ENCODE peak calls at places on chromosomes 16 and 17, in six cellular contexts. N is tibial artery, O is uterus, B is AG04450, F is cardiac muscle cell, H is fibroblast of the aortic adventitia. K is an unnamed sample.

GRCh38 chr16:7101054-7101453 is 231.6 kb upstream of the RBFOX1 start:
- DNase-seq in N (no peak), F (no peak), B (no peak), O (no peak), H (no peak), K (no peak)

GRCh38 chr16:50268352-50268751 is 2.0 kb downstream of the ADCY7 start:
- DNase-seq in O (no peak), F (no peak), N (peak; percentile 31), H (no peak), B (no peak), K (no peak)

GRCh38 chr17:5552841-5553240 is 31.5 kb downstream of the NLRP1 start:
- DNase-seq in B (no peak), N (no peak), H (no peak), O (no peak), F (no peak), K (no peak)

GRCh38 chr17:82548681-82549303 is 29.3 kb downstream of the FOXK2 start:
- DNase-seq in O (peak; percentile 69), H (no peak), N (peak; percentile 79), F (no peak), B (no peak), K (no peak)

GRCh38 chr17:798246-798645 is 16.1 kb downstream of the MRM3 start:
- DNase-seq in O (no peak), F (no peak), H (no peak), B (no peak), N (no peak), K (no peak)

GRCh38 chr16:56478228-56479049 is 27.1 kb downstream of the OGFOD1 start:
- DNase-seq in B (no peak), H (peak; percentile 51), F (no peak), O (no peak), N (no peak), K (no peak)

GRCh38 chr17:81565231-81565630 is 13.1 kb upstream of the FAAP100 start:
- DNase-seq in O (no peak), H (no peak), B (no peak), N (no peak), F (no peak), K (no peak)

GRCh38 chr17:27478901-27479531 is 22.8 kb downstream of the KSR1 start:
- DNase-seq in H (no peak), N (no peak), F (no peak), B (no peak), O (no peak), K (no peak)

GRCh38 chr17:47942568-47942967 is 1.2 kb downstream of the PNPO start:
- DNase-seq in N (no peak), O (no peak), H (no peak), B (no peak), F (no peak), K (no peak)

GRCh38 chr17:45138911-45139532 is 3.5 kb downstream of the ACBD4 start:
- DNase-seq in N (no peak), O (no peak), F (no peak), B (no peak), H (no peak), K (no peak)

GRCh38 chr16:73020409-73020884 is 27.5 kb downstream of the ZFHX3 start:
- DNase-seq in N (peak; percentile 92), B (peak; percentile 46), F (no peak), O (no peak), H (peak; percentile 92), K (peak; percentile 63)

GRCh38 chr17:15996322-15996721 is 3.2 kb downstream of the ZSWIM7 start:
- DNase-seq in O (no peak), N (no peak), F (no peak), B (no peak), H (no peak), K (no peak)

GRCh38 chr17:15999974-16000827 is 577 bp downstream of the TTC19 start:
- DNase-seq in O (peak; percentile 38), B (no peak), N (peak; percentile 74), F (peak; percentile 68), H (peak; percentile 50), K (no peak)

GRCh38 chr17:16001498-16001897 is 1.9 kb downstream of the TTC19 start:
- DNase-seq in H (peak; percentile 42), F (no peak), B (no peak), O (no peak), N (no peak), K (no peak)

GRCh38 chr17:15999141-15999973 is at the start of the genes TTC19 and ZSWIM7:
- DNase-seq in H (peak; percentile 91), N (peak; percentile 97), O (peak; percentile 95), B (peak; percentile 81), F (peak; percentile 93), K (peak; percentile 77)

DNA sequence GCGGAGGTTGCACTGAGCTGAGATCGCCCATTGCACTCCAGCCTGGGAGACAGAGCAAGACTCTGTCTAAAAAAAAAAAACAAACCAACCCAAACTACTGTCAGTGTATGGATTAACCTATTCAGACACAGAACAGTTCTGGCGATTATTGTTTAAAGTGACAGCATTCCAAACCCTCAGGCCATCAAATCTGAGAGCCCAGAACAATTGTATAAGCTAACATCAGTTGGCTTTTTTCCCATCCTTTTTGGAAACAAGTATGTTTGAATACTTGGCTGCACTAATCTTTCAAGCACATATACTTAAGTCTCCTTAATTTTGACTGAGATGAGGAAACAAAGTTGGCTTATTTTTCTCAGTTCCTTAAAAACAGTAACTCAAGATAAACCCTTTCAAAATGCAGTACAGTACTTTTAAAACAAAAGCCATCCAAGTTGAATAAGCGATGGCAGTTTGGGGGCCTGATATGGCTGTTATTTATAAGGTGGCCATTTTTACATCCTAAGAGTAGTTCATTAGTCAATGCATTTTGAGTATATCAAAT is 1.4 kb downstream of the ZSWIM7 start:
- DNase-seq in N (no peak), F (no peak), O (no peak), H (peak; percentile 46), B (no peak), K (no peak)
- H3K4me3 ChIP-seq in N (peak overlapping the region; percentile 77), F (no peak overlapping the region), O (no peak overlapping the region), H (no peak overlapping the region), B (no peak overlapping the region), K (no peak overlapping the region)

GRCh38 chr17:33521784-33522183 is 228.7 kb upstream of the ASIC2 start:
- DNase-seq in H (no peak), F (peak; percentile 36), B (no peak), N (no peak), O (no peak), K (no peak)
- TF ChIP-seq CTCF in H (no peak), F (peak; percentile 42), B (no peak), N (no peak), O (no peak), K (peak; percentile 85)

GRCh38 chr16:84725481-84726078 is 25.8 kb downstream of the USP10 start:
- DNase-seq in B (no peak), N (no peak), H (no peak), O (no peak), F (no peak), K (no peak)
- H3K4me3 ChIP-seq in B (no peak overlapping the region), N (no peak overlapping the region), H (no peak overlapping the region), O (no peak overlapping the region), F (no peak overlapping the region), K (no peak overlapping the region)

GRCh38 chr16:912684-913613 is 57.8 kb downstream of the LMF1 start:
- DNase-seq in O (no peak), B (no peak), N (no peak), F (no peak), H (no peak), K (no peak)

GRCh38 chr16:911101-911500 is 59.7 kb downstream of the LMF1 start:
- DNase-seq in F (no peak), O (no peak), B (no peak), H (no peak), N (no peak), K (no peak)

GRCh38 chr16:913817-914440 is 56.9 kb downstream of the LMF1 start:
- DNase-seq in O (no peak), H (no peak), B (no peak), F (no peak), N (no peak), K (no peak)

GRCh38 chr16:911604-912321 is 59.0 kb downstream of the LMF1 start:
- DNase-seq in B (no peak), H (no peak), N (no peak), O (no peak), F (no peak), K (no peak)

DNA sequence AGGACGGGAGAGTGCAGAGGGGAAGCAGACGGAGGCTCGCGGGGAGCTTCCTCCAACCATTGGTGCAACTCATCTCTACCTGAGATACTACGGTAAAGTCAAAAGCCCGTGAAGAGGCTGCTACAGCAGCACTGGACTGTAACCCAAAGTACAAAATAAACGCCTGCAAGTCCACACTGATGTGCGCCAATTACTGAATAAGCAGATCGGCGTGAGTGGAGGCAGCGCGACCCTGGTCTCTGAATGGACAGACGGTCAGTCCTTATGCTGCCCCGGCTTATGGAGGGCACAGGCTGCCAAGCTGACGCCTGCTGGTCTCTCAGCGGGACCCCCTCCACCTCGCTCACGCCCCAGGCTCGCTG is 58.5 kb downstream of the LMF1 start:
- DNase-seq in H (no peak), N (no peak), B (no peak), F (no peak), O (no peak), K (no peak)
- TF ChIP-seq CTCF in H (no peak), N (no peak), B (no peak), F (no peak), O (no peak), K (no peak)

GRCh38 chr16:54374136-54374535 is 87.5 kb upstream of the IRX3 start:
- DNase-seq in N (no peak), H (peak; percentile 30), O (no peak), B (no peak), F (no peak), K (no peak)
- H3K4me3 ChIP-seq in N (peak overlapping the region; percentile 36), H (peak overlapping the region; percentile 46), O (no peak overlapping the region), B (no peak overlapping the region), F (no peak overlapping the region), K (peak overlapping the region; percentile 22)